ENCODE peak calls at places on chromosomes 1 and 21, in four cellular contexts. Q, O, R and J are unnamed samples.
A peak's percentile ranks its signal among the peaks of the same experiment; 100 is the strongest.

GRCh38 chr1:39701092-39701460 is 9.8 kb upstream of the HPCAL4 start:
- DNase-seq in O (no peak), R (no peak), Q (no peak), J (no peak)

GRCh38 chr1:63946866-63947491 is 173.2 kb downstream of the ROR1 start:
- DNase-seq in R (no peak), O (no peak), Q (no peak), J (no peak)

GRCh38 chr1:224433671-224434446 is 738 bp downstream of the WDR26 start:
- DNase-seq in R (no peak), Q (no peak), O (no peak), J (peak; percentile 23)

GRCh38 chr1:1537626-1538250 is 2.7 kb downstream of the TMEM240 start:
- DNase-seq in O (no peak), Q (no peak), R (no peak), J (no peak)

GRCh38 chr1:175857756-175858155 is 114.4 kb upstream of the TNR start:
- DNase-seq in R (no peak), O (no peak), Q (no peak), J (no peak)

GRCh38 chr1:181255270-181255929 is 166.9 kb downstream of the IER5 start:
- DNase-seq in O (no peak), Q (no peak), R (no peak), J (no peak)

GRCh38 chr1:116478621-116479020 is 92.2 kb downstream of the CD58 start:
- DNase-seq in Q (no peak), R (no peak), O (no peak), J (no peak)

GRCh38 chr1:85146972-85147359 is 53.9 kb downstream of the SYDE2 start:
- DNase-seq in O (no peak), R (no peak), Q (no peak), J (no peak)

GRCh38 chr1:62672029-62672428 is 16.2 kb downstream of the DOCK7 start:
- DNase-seq in Q (no peak), O (no peak), R (no peak), J (no peak)

GRCh38 chr1:53371121-53371666 is 43.3 kb upstream of the LRP8 start:
- DNase-seq in R (no peak), O (no peak), Q (no peak), J (no peak)

GRCh38 chr1:220182656-220183055 is 88.7 kb downstream of the IARS2 start:
- DNase-seq in O (no peak), R (no peak), Q (no peak), J (no peak)

GRCh38 chr21:38858429-38859205 is 52.9 kb downstream of the ETS2 start:
- DNase-seq in O (no peak), Q (no peak), R (no peak), J (no peak)

GRCh38 chr1:176051902-176052518 is 155.1 kb downstream of the COP1 start:
- DNase-seq in R (no peak), O (no peak), Q (no peak), J (peak; percentile 30)

GRCh38 chr1:84698718-84699117 is 8.5 kb upstream of the SSX2IP start:
- DNase-seq in Q (no peak), O (peak; percentile 20), R (no peak), J (no peak)

GRCh38 chr1:18557621-18558465 is 72.8 kb upstream of the PAX7 start:
- DNase-seq in Q (no peak), R (no peak), O (no peak), J (no peak)

GRCh38 chr1:54358503-54359168 is 47.6 kb downstream of the SSBP3 start:
- DNase-seq in Q (no peak), R (no peak), O (no peak), J (no peak)

GRCh38 chr1:31790641-31791091 is 25.2 kb downstream of the SPOCD1 start:
- DNase-seq in Q (no peak), R (no peak), O (no peak), J (no peak)

GRCh38 chr21:36719614-36720013 is 20.7 kb downstream of the SIM2 start:
- DNase-seq in Q (no peak), R (no peak), O (no peak), J (no peak)

GRCh38 chr1:106621853-106622252 is 434.6 kb upstream of the PRMT6 start:
- DNase-seq in O (no peak), R (no peak), Q (no peak), J (no peak)

GRCh38 chr21:32886339-32886738 is 114.8 kb upstream of the PAXBP1 start:
- DNase-seq in R (no peak), O (no peak), Q (no peak), J (no peak)

GRCh38 chr21:46183910-46184624 is at the start of gene SPATC1L:
- DNase-seq in R (peak; percentile 39), O (peak; percentile 71), Q (peak; percentile 58), J (peak; percentile 18)

GRCh38 chr1:30801826-30802198 is 44.2 kb upstream of the LAPTM5 start:
- DNase-seq in Q (peak; percentile 63), O (peak; percentile 79), R (no peak), J (no peak)

GRCh38 chr1:202159534-202160371 is 649 bp downstream of the PTPN7 start:
- DNase-seq in R (no peak), O (peak; percentile 63), Q (peak; percentile 51), J (peak; percentile 83)

GRCh38 chr1:221743416-221744208 is 1.7 kb upstream of the DUSP10 start:
- DNase-seq in R (peak; percentile 94), Q (no peak), O (no peak), J (no peak)

GRCh38 chr1:28577052-28577678 is 14.9 kb upstream of the RAB42 start:
- DNase-seq in O (no peak), Q (no peak), R (no peak), J (peak; percentile 4)

GRCh38 chr1:2415801-2416208 is 3.4 kb upstream of the PEX10 start:
- DNase-seq in Q (peak; percentile 60), O (no peak), R (no peak), J (no peak)

GRCh38 chr1:14811573-14811972 is 213.1 kb downstream of the KAZN start:
- DNase-seq in R (no peak), O (no peak), Q (no peak), J (no peak)

DNA sequence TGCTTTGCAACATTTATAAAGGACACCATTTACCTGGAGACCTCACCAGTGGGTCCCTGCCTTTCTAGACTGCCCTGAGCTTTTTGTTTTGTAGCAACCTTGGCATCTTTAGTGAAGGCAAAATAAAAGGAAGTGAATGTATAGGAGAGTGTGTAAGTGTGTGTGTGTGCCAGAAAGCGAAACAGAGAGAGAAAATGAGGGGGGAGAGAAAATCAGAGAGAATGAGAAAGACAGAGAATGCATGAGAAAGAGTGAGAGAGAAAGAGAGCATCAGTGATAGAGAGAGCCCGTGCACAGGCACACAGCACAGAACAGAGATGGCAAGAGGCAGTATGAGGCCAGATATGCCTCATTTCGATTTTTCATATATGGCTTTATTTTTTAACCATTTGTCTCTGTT is 57.5 kb downstream of the HSD3B1 start:
- DNase-seq in O (no peak), R (peak; percentile 20), Q (no peak), J (no peak)
- TF ChIP-seq SPI1 in O (no peak), R (peak; percentile 82), Q (peak; percentile 83), J (peak; percentile 56)

GRCh38 chr21:45128613-45129226 is 54.3 kb downstream of the ADARB1 start:
- DNase-seq in R (no peak), O (no peak), Q (no peak), J (peak; percentile 79)

GRCh38 chr21:45130324-45130774 is 56.0 kb downstream of the ADARB1 start:
- DNase-seq in O (no peak), Q (peak; percentile 39), R (no peak), J (no peak)

GRCh38 chr21:45131537-45131999 is 57.2 kb downstream of the ADARB1 start:
- DNase-seq in R (no peak), O (no peak), Q (no peak), J (no peak)

GRCh38 chr21:45127937-45128336 is 53.6 kb downstream of the ADARB1 start:
- DNase-seq in R (no peak), O (no peak), Q (no peak), J (no peak)

DNA sequence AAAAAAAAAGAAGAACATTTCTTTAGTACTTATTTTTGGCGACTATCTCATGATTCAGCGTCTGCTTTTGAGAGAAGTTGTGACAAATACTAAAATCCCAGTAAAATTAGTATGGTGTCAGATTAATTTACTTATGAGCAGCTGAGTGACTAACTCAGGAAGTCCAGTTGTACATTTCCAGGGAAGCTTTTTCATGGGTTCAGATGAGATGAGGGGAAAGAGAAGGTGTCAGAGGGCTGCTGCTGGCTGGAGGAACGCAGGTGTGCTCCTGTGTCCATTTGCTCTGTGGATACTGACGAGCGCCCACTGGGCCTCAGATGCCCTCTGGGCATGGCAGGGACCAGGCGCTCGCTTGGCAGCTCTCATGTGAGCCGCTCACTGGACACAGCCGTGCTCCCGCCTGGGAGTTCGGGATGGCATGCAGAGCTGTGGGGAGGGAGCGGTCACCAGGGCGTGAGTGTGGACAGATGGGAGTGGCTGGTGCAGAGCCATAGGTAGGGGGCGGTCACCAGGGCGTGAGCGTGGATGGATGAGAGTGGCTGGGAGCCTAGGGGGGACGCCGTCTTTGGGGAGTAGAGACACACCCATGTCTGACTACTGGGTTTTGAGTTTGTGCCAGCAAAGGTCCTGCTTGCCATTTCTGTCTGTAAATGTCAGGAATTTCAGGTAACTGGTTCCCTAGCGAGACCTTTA is 55.0 kb downstream of the ADARB1 start:
- DNase-seq in Q (no peak), R (no peak), O (peak; percentile 47), J (no peak)
- TF ChIP-seq SPI1 in Q (no peak), R (no peak), O (no peak), J (no peak)

GRCh38 chr1:34693081-34693480 is 61.8 kb upstream of the GJB5 start:
- DNase-seq in O (no peak), R (no peak), Q (no peak), J (no peak)

GRCh38 chr1:34701326-34702129 is 53.3 kb upstream of the GJB5 start:
- DNase-seq in O (no peak), R (no peak), Q (no peak), J (no peak)

GRCh38 chr1:34695580-34695979 is 59.3 kb upstream of the GJB5 start:
- DNase-seq in O (no peak), Q (no peak), R (no peak), J (no peak)

GRCh38 chr1:34694383-34694782 is 60.5 kb upstream of the GJB5 start:
- DNase-seq in O (no peak), R (no peak), Q (no peak), J (no peak)

DNA sequence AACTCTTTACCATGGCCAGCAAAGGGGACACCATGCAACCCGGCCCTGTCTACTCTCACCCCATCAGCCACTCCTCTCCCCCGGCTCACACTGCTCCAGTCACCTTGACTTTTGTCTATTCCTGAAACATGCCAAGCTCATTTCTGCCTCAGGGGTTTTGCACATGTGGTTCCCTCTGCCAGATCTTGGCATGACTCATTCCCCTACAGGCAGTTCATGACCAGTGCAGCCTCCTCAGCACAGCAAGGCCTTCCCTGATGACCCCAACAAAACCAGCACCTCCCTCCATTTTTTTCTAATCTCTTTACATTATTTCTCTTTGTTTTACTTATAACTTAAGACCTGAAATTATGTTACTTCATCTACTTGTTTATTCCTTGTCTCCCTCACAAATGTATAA is 58.6 kb upstream of the GJB5 start:
- DNase-seq in O (no peak), R (no peak), Q (no peak), J (no peak)
- TF ChIP-seq SPI1 in O (no peak), R (no peak), Q (no peak), J (no peak)

DNA sequence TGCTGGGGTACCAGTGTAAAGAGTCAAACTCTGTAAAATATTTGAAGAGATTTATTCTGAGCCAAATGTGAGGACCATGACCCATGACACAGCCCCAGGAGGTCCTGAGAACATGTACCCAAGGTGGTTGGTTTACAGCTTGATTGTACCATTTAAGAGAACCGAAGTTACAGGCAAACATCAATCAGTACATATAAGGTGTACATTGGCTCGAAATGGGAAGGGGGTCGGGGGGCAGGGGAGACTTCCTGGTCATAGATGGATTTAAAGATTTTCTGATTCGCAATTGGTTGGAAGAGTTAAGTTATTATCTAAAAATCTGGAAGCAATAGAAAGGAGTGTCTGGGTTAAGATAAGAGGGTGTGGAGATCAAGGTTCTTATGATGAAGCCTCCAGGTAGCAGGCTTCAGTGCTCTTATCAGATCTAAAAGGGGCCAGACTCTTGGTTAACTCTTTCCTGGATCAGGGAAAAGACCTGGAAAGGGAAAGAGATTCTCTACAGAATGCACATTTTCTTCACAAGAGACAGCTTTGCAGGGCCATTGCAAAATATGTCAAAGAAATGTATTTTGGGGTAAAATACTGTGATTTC is 47.5 kb upstream of the NTPCR start:
- DNase-seq in R (no peak), Q (no peak), O (no peak), J (no peak)
- TF ChIP-seq SPI1 in R (no peak), Q (no peak), O (no peak), J (no peak)